ENCODE peak calls at places on chromosomes 6 and 20, in seven cellular contexts. P, L, D, H, S, Q and F are unnamed samples. For H3K27me3, the result is how much of the 10 kb centered on the place peaks cover.

GRCh38 chr20:3477861-3478544 is 7.2 kb downstream of the ATRN start:
- DNase-seq in S (no peak), D (no peak), L (no peak), P (no peak), H (no peak), Q (no peak), F (no peak)

GRCh38 chr20:63973636-63974401 is 4.1 kb upstream of the ZNF512B start:
- DNase-seq in P (no peak), D (peak), L (peak), H (peak), Q (peak), S (peak), F (peak)

GRCh38 chr20:15807271-15807670 is 766.0 kb downstream of the KIF16B start:
- DNase-seq in H (no peak), D (no peak), P (no peak), Q (no peak), S (no peak), L (no peak), F (no peak)

GRCh38 chr20:38534756-38535155 is 46.2 kb upstream of the ADIG start:
- DNase-seq in S (no peak), Q (no peak), D (no peak), L (no peak), P (no peak), H (no peak), F (no peak)

GRCh38 chr20:39036851-39037250 is 74.7 kb downstream of the DHX35 start:
- DNase-seq in H (peak), D (no peak), L (no peak), P (no peak), S (no peak), Q (no peak), F (no peak)

GRCh38 chr20:23092409-23092756 is 6.3 kb upstream of the CD93 start:
- DNase-seq in Q (no peak), H (peak), P (no peak), D (no peak), S (no peak), L (no peak), F (no peak)

GRCh38 chr20:4689224-4689623 is 32.5 kb upstream of the PRND start:
- DNase-seq in S (no peak), Q (no peak), D (no peak), L (no peak), P (no peak), H (no peak), F (no peak)

GRCh38 chr20:44496976-44497375 is 21.3 kb downstream of the TTPAL start:
- DNase-seq in S (no peak), H (peak), Q (peak), P (peak), L (peak), D (no peak), F (no peak)

GRCh38 chr20:5354871-5355270 is 38.1 kb upstream of the PROKR2 start:
- DNase-seq in H (no peak), L (no peak), Q (no peak), S (no peak), D (no peak), P (no peak), F (no peak)

GRCh38 chr6:122752493-122752892 is 27.0 kb upstream of the FABP7 start:
- DNase-seq in H (no peak), D (no peak), Q (no peak), S (no peak), P (no peak), L (no peak), F (no peak)

GRCh38 chr6:115691433-115691832 is 369.3 kb downstream of the FRK start:
- DNase-seq in L (no peak), H (no peak), S (no peak), P (no peak), Q (no peak), D (no peak), F (no peak)

GRCh38 chr6:141033101-141033500 is 1099.6 kb upstream of the GJE1 start:
- DNase-seq in S (no peak), L (peak), P (no peak), D (no peak), Q (no peak), H (no peak), F (no peak)

GRCh38 chr20:48375804-48376203 is 452.0 kb downstream of the PREX1 start:
- DNase-seq in S (no peak), D (no peak), L (no peak), Q (no peak), H (no peak), P (no peak), F (no peak)

GRCh38 chr6:18352842-18353241 is 34.3 kb upstream of the RNF144B start:
- DNase-seq in Q (no peak), D (no peak), S (no peak), P (no peak), L (peak), H (no peak), F (no peak)

GRCh38 chr6:113616875-113617274 is 240.3 kb upstream of the MARCKS start:
- DNase-seq in L (peak), H (no peak), D (no peak), Q (no peak), S (no peak), P (no peak), F (no peak)

GRCh38 chr6:125375841-125376240 is 74.1 kb upstream of the HDDC2 start:
- DNase-seq in L (no peak), P (no peak), Q (no peak), D (no peak), S (no peak), H (no peak), F (no peak)

GRCh38 chr6:3913077-3913957 is 64.1 kb downstream of the FAM50B start:
- DNase-seq in L (peak), D (no peak), S (no peak), H (peak), P (peak), Q (peak), F (peak)

GRCh38 chr6:117264487-117265424 is 602 bp upstream of the VGLL2 start:
- DNase-seq in L (peak), Q (no peak), S (peak), H (peak), P (no peak), D (no peak), F (no peak)

GRCh38 chr20:60331688-60332300 is 373.6 kb downstream of the CDH26 start:
- DNase-seq in H (no peak), L (no peak), Q (no peak), P (no peak), D (no peak), S (no peak), F (no peak)

DNA sequence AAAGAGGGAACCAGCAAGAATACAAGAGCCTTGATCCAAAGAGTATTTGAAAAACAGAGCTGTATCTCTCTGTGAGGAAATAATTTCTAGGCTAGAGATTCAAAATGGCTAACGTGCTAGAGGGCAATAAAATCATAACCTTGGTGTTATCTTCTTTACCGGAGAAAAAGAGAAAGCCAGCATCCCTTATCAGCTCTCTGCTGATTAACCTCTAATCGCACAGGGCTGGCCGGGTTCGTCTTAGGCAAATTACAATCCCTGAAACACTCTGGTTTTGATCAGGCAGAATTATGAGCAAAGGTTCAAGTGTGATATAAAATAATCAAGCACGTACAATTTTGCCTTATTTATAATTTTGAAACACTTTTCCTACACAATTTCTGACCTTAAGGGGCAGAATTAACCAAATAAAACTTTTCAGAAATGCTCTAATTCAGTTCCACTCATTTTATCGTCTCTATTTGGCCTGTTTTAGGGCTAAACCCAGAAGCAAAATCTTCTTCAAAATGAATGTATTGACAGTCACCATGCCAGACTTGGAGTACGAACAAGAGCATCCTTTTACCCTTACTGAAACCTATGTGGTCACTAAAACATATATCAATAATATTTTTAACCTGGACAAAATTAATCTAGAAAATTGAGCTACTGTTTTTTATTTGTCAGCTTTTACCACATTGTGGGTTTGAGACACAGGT is 13.7 kb downstream of the PSMB9 start:
- DNase-seq in H (no peak), Q (no peak), S (no peak), P (no peak), L (no peak), D (no peak), F (no peak)
- H3K27me3 ChIP-seq in H (under half), Q (under half), S (under half), P (under half), L (under half), D (under half), F (under half)

GRCh38 chr6:19452495-19452894 is 384.7 kb upstream of the ID4 start:
- DNase-seq in L (no peak), D (no peak), H (no peak), P (no peak), S (peak), Q (no peak), F (no peak)
- TF ChIP-seq CTCF in L (no peak), D (no peak), H (no peak), P (peak), S (peak), Q (no peak), F (no peak)

GRCh38 chr6:109389650-109390274 is 7.5 kb upstream of the CD164 start:
- DNase-seq in D (peak), S (no peak), Q (no peak), H (peak), L (peak), P (no peak), F (no peak)

GRCh38 chr6:109383438-109383940 is 1.2 kb upstream of the CD164 start:
- DNase-seq in D (no peak), P (no peak), L (no peak), S (no peak), Q (no peak), H (no peak), F (no peak)

GRCh38 chr6:109393882-109394281 is 11.6 kb upstream of the CD164 start:
- DNase-seq in S (no peak), L (peak), Q (no peak), P (no peak), D (no peak), H (no peak), F (no peak)

GRCh38 chr6:109382576-109383437 is 540 bp upstream of the CD164 start:
- DNase-seq in H (peak), D (peak), P (peak), S (peak), L (peak), Q (peak), F (peak)

GRCh38 chr6:109388265-109388664 is 6.0 kb upstream of the CD164 start:
- DNase-seq in L (no peak), D (no peak), S (no peak), Q (no peak), P (no peak), H (no peak), F (no peak)
- H3K27me3 ChIP-seq in L (under half), D (under half), S (under half), Q (under half), P (under half), H (under half), F (under half)

GRCh38 chr6:109440325-109441068 is at the start of the genes PPIL6 and SMPD2:
- DNase-seq in Q (peak), D (peak), P (no peak), L (peak), H (peak), S (peak), F (peak)

GRCh38 chr6:109445382-109445781 is 4.9 kb downstream of the SMPD2 start:
- DNase-seq in S (no peak), L (no peak), H (no peak), D (no peak), P (no peak), Q (no peak), F (no peak)

GRCh38 chr6:109443425-109443950 is 3.0 kb downstream of the SMPD2 start:
- DNase-seq in P (no peak), H (no peak), Q (no peak), D (no peak), L (no peak), S (no peak), F (no peak)

GRCh38 chr6:109442393-109442924 is 1.9 kb downstream of the SMPD2 start:
- DNase-seq in Q (no peak), H (no peak), D (no peak), S (no peak), L (no peak), P (no peak), F (no peak)

GRCh38 chr6:109441069-109441816 is 719 bp downstream of the SMPD2 start:
- DNase-seq in H (peak), L (peak), S (peak), P (no peak), D (peak), Q (no peak), F (peak)
- TF ChIP-seq CTCF in H (no peak), L (peak), S (peak), P (peak), D (peak), Q (peak), F (peak)

DNA sequence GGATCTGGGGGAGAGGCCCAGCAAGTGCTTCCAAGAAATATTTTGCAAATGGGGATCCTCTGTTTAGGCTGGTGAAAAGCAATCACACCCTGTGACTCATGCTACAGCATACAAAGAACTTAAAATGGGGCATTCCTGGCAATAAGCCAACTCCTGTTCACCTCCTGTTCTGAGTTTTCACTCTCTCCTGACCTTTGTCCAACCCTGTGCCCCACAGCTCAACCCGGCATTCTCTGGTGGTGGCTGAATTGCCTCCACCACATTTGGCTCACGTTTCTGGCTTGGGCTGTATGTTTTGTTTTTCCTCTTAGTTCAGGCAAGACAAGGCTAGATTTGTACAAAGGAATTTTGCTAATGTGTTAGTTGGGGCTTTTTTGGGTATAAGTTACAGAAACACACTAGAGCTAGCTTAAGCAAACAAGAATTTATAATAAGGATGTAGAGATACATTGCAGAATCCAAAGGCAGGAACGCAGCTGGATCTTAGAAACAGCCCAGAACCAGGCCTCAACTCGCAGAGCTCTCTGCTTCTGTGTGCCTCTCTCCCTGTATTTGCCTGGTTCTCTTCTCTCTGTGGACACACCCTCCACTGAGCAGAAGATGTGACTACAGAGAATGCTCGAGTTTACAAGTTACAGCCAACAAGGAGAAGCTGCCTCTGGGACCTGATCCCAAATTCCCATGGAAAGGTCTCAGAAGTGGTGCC is 9.4 kb downstream of the ABCC10 start:
- DNase-seq in D (no peak), H (peak), L (peak), Q (peak), S (no peak), P (no peak), F (no peak)
- H3K27me3 ChIP-seq in D (under half), H (under half), L (under half), Q (under half), S (under half), P (under half), F (under half)